ENCODE peak calls at places on chromosomes 16 and 17, in six cellular contexts. I is IMR-90, X is H9, A is neuronal stem cell, O is H1, B is mesenchymal stem cell. Q is an unnamed sample.

GRCh38 chr16:65123846-65124513 is 2.1 kb upstream of the CDH11 start:
- DNase-seq in I (peak), O (no peak), X (no peak), B (peak), A (no peak), Q (no peak)

GRCh38 chr17:65100316-65101140 is 36.6 kb upstream of the RGS9 start:
- DNase-seq in X (peak), A (peak), I (peak), B (peak), O (peak), Q (peak)

GRCh38 chr17:33163827-33164555 is 129.1 kb downstream of the ASIC2 start:
- DNase-seq in I (no peak), A (no peak), B (no peak), X (no peak), O (no peak), Q (no peak)

GRCh38 chr17:412211-413015 is 59.8 kb upstream of the RPH3AL start:
- DNase-seq in B (peak), X (no peak), I (peak), A (peak), O (no peak), Q (peak)

GRCh38 chr16:2335286-2335895 is 5.1 kb downstream of the ABCA3 start:
- DNase-seq in A (no peak), B (peak), O (no peak), I (no peak), X (no peak), Q (no peak)

GRCh38 chr16:10558746-10559641 is 21.4 kb downstream of the EMP2 start:
- DNase-seq in X (no peak), O (no peak), A (no peak), I (no peak), B (no peak), Q (peak)

GRCh38 chr16:24748242-24748641 is 18.8 kb downstream of the TNRC6A start:
- DNase-seq in O (no peak), B (peak), I (peak), A (no peak), X (no peak), Q (peak)

GRCh38 chr16:4015275-4015990 is 100.8 kb downstream of the ADCY9 start:
- DNase-seq in A (no peak), O (no peak), X (no peak), I (no peak), B (peak), Q (no peak)

GRCh38 chr16:1481906-1482835 is 6.6 kb downstream of the PTX4 start:
- DNase-seq in X (no peak), B (no peak), I (peak), A (no peak), O (no peak), Q (peak)

GRCh38 chr17:41324180-41325075 is 8.9 kb upstream of the KRTAP17-1 start:
- DNase-seq in B (no peak), A (peak), I (peak), O (peak), X (peak), Q (no peak)

GRCh38 chr17:49198206-49198605 is 12.2 kb downstream of the GNGT2 start:
- DNase-seq in X (no peak), O (no peak), B (no peak), A (no peak), I (no peak), Q (no peak)

GRCh38 chr17:44354582-44355309 is 8.9 kb downstream of the FAM171A2 start:
- DNase-seq in O (no peak), B (no peak), I (no peak), A (peak), X (peak), Q (peak)

GRCh38 chr17:42422958-42423712 is at the start of gene CAVIN1:
- DNase-seq in A (peak), I (peak), B (peak), O (peak), X (peak), Q (peak)

GRCh38 chr17:55294042-55294751 is 29.4 kb downstream of the HLF start:
- DNase-seq in A (no peak), X (no peak), B (no peak), I (no peak), O (no peak), Q (no peak)

GRCh38 chr17:57774872-57775271 is 29.8 kb upstream of the CCDC182 start:
- DNase-seq in X (peak), O (no peak), I (no peak), A (no peak), B (no peak), Q (no peak)

GRCh38 chr17:16940116-16940881 is 31.6 kb downstream of the TNFRSF13B start:
- DNase-seq in A (no peak), O (peak), X (peak), I (no peak), B (no peak), Q (no peak)

GRCh38 chr16:3004781-3005284 is 7.9 kb upstream of the CLDN9 start:
- DNase-seq in B (no peak), X (peak), I (no peak), A (no peak), O (no peak), Q (peak)

GRCh38 chr17:45833826-45834439 is 10.7 kb upstream of the SPPL2C start:
- DNase-seq in X (no peak), B (no peak), I (no peak), A (no peak), O (no peak), Q (no peak)

GRCh38 chr17:11296994-11297393 is 56.0 kb downstream of the SHISA6 start:
- DNase-seq in X (no peak), A (peak), O (no peak), I (no peak), B (no peak), Q (no peak)

GRCh38 chr16:14285542-14286380 is 214.6 kb downstream of the MRTFB start:
- DNase-seq in A (peak), X (peak), B (peak), I (peak), O (peak), Q (peak)

GRCh38 chr16:67708368-67708771 is 10.7 kb downstream of the GFOD2 start:
- DNase-seq in X (no peak), O (no peak), B (no peak), A (no peak), I (peak), Q (no peak)

GRCh38 chr17:48335858-48336500 is 94.0 kb downstream of the SKAP1 start:
- DNase-seq in A (peak), X (no peak), O (no peak), B (peak), I (peak), Q (peak)

GRCh38 chr16:72995151-72995881 is 52.6 kb downstream of the ZFHX3 start:
- DNase-seq in X (peak), B (peak), I (no peak), A (peak), O (peak), Q (peak)

GRCh38 chr16:84813141-84813933 is 6.4 kb upstream of the CRISPLD2 start:
- DNase-seq in O (no peak), B (peak), I (peak), A (no peak), X (peak), Q (no peak)

GRCh38 chr17:78889525-78889924 is 13.5 kb downstream of the CEP295NL start:
- DNase-seq in I (no peak), A (no peak), B (no peak), X (no peak), O (no peak), Q (no peak)

GRCh38 chr17:78892062-78892456 is 10.9 kb downstream of the CEP295NL start:
- DNase-seq in O (no peak), I (no peak), X (no peak), B (no peak), A (no peak), Q (no peak)

GRCh38 chr17:78891406-78892061 is 11.5 kb downstream of the CEP295NL start:
- DNase-seq in O (no peak), I (no peak), B (no peak), X (no peak), A (no peak), Q (no peak)

GRCh38 chr17:78888911-78889496 is 14.0 kb downstream of the CEP295NL start:
- DNase-seq in X (no peak), I (no peak), B (no peak), A (no peak), O (no peak), Q (no peak)

GRCh38 chr17:78890111-78890897 is 12.7 kb downstream of the CEP295NL start:
- DNase-seq in A (no peak), B (no peak), X (no peak), O (no peak), I (no peak), Q (peak)
- H4K91ac ChIP-seq in A (no peak), B (no peak), X (no peak), O (no peak), I (no peak), Q (no peak)

GRCh38 chr16:57667069-57667525 is 1.0 kb upstream of the ADGRG3 start:
- DNase-seq in B (no peak), I (no peak), A (no peak), O (no peak), X (no peak), Q (no peak)

GRCh38 chr16:57668259-57668563 is at the start of gene ADGRG3:
- DNase-seq in O (no peak), X (no peak), I (no peak), B (no peak), A (no peak), Q (no peak)

GRCh38 chr16:57668630-57669475 is 747 bp downstream of the ADGRG3 start:
- DNase-seq in O (no peak), B (no peak), I (no peak), X (no peak), A (no peak), Q (no peak)

GRCh38 chr16:57666353-57667068 is 1.6 kb upstream of the ADGRG3 start:
- DNase-seq in B (no peak), I (no peak), X (no peak), O (no peak), A (no peak), Q (peak)

GRCh38 chr16:57667526-57668258 is 414 bp upstream of the ADGRG3 start:
- DNase-seq in A (no peak), X (peak), O (no peak), B (peak), I (peak), Q (peak)
- H4K91ac ChIP-seq in A (peak), X (no peak), O (no peak), B (no peak), I (no peak), Q (no peak)

GRCh38 chr17:76077582-76078110 is 1.3 kb upstream of the ZACN start:
- DNase-seq in X (peak), A (no peak), B (no peak), O (no peak), I (no peak), Q (no peak)
- H4K91ac ChIP-seq in X (no peak), A (no peak), B (no peak), O (no peak), I (no peak), Q (no peak)

GRCh38 chr16:11994187-11995119 is 17.9 kb downstream of the SNX29 start:
- DNase-seq in X (no peak), I (peak), A (no peak), B (peak), O (no peak), Q (peak)
- H4K91ac ChIP-seq in X (no peak), I (no peak), A (no peak), B (peak), O (no peak), Q (no peak)

GRCh38 chr16:86377251-86378022 is 132.9 kb upstream of the FOXF1 start:
- DNase-seq in I (no peak), B (no peak), O (no peak), X (no peak), A (no peak), Q (no peak)
- H4K91ac ChIP-seq in I (peak), B (peak), O (no peak), X (no peak), A (no peak), Q (no peak)

DNA sequence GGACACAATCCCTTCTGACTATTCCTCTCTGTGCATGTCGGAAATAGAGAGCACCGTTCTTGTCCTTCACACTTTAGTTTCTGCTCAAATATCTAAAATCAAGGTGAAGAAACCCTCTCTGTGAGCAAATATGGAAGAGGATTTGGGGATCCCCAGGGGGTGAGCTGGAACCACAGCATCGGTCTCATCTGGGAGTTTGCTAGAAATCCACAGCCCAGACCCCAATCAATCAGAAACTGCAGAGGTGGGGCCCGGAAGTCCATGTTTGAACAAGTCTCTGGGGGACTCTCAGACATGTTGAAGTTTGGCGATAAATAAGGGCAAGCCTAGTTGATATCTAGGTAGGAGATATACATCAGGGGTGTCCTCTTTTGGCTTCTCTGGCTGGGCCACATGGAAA is 168.2 kb upstream of the FOXF1 start:
- DNase-seq in I (no peak), A (no peak), B (no peak), O (no peak), X (no peak), Q (no peak)
- H4K91ac ChIP-seq in I (peak), A (no peak), B (no peak), O (no peak), X (no peak), Q (no peak)